ENCODE peak calls at places on chromosomes 4 and X, in ten cellular contexts. T is GM04504; G is amniotic epithelial cell; U is stimulated activated CD8-positive, alpha-beta memory T cell treated with anti-CD3 and anti-CD28 coated beads, Interleukin-15, amount 100 ng/mL, for 24 hours; V is stimulated activated CD4-positive, alpha-beta T cell treated with anti-CD3 and anti-CD28 coated beads, Interleukin-15, amount 100 ng/mL, for 1 hour; D is stimulated activated effector memory CD8-positive, alpha-beta T cell treated with anti-CD3 and anti-CD28 coated beads, Interleukin-12 subunit alpha, Interleukin-12 subunit beta, amount 100 ng/mL, for 72 hours; B is NCI-H2107; E is NCI-H1105; I is heart left ventricle; X is GM12864. F is an unnamed sample.

GRCh38 chr4:186669159-186669720 is 54.4 kb downstream of the FAT1 start:
- DNase-seq in X (no peak), U (no peak), E (no peak), B (no peak), D (no peak), T (peak), G (peak), V (no peak), I (no peak), F (no peak)

GRCh38 chr4:8117278-8117682 is 41.3 kb downstream of the ABLIM2 start:
- DNase-seq in T (no peak), E (no peak), D (peak), X (peak), U (no peak), G (peak), B (no peak), I (peak), V (no peak), F (no peak)

GRCh38 chrX:65591206-65591605 is 56.6 kb upstream of the LAS1L start:
- DNase-seq in T (no peak), D (no peak), B (no peak), X (no peak), E (no peak), G (no peak), U (no peak), I (no peak), V (no peak), F (no peak)

GRCh38 chrX:134457708-134458107 is 2.3 kb upstream of the HPRT1 start:
- DNase-seq in U (no peak), G (no peak), T (no peak), V (no peak), B (no peak), D (no peak), I (no peak), X (no peak), E (no peak), F (no peak)

GRCh38 chrX:107000013-107000515 is at the start of gene MORC4:
- DNase-seq in I (peak), T (peak), V (peak), E (peak), X (no peak), U (peak), B (peak), D (peak), G (peak), F (peak)

GRCh38 chr4:19266566-19266965 is 985.1 kb upstream of the SLIT2 start:
- DNase-seq in V (no peak), X (no peak), E (no peak), D (no peak), T (no peak), I (no peak), B (no peak), U (no peak), G (peak), F (no peak)

GRCh38 chr4:113878718-113879117 is 100.7 kb downstream of the ARSJ start:
- DNase-seq in X (no peak), B (no peak), T (no peak), I (no peak), U (no peak), V (no peak), D (no peak), G (peak), E (no peak), F (no peak)

GRCh38 chr4:3716876-3717235 is 49.3 kb upstream of the ADRA2C start:
- DNase-seq in D (no peak), U (no peak), X (no peak), T (no peak), B (no peak), G (no peak), V (no peak), E (no peak), I (peak), F (no peak)

GRCh38 chrX:115348440-115349225 is 59.1 kb downstream of the LUZP4 start:
- DNase-seq in D (no peak), U (no peak), G (no peak), E (no peak), V (no peak), X (no peak), I (no peak), T (no peak), B (no peak), F (no peak)

GRCh38 chr4:1872918-1873269 is 1.7 kb downstream of the NSD2 start:
- DNase-seq in B (no peak), T (peak), U (no peak), V (no peak), D (no peak), I (no peak), X (peak), G (peak), E (no peak), F (no peak)

GRCh38 chrX:120514236-120514635 is 45.1 kb upstream of the LAMP2 start:
- DNase-seq in V (no peak), D (no peak), G (peak), U (no peak), I (no peak), X (no peak), T (no peak), E (no peak), B (no peak), F (no peak)

GRCh38 chr4:23237771-23238170 is 545.0 kb downstream of the GBA3 start:
- DNase-seq in X (no peak), I (no peak), B (no peak), E (no peak), G (no peak), D (no peak), U (no peak), T (no peak), V (no peak), F (no peak)

GRCh38 chrX:86028681-86029080 is 18.7 kb downstream of the CHM start:
- DNase-seq in U (no peak), E (no peak), T (no peak), B (no peak), G (no peak), V (no peak), I (no peak), D (no peak), X (no peak), F (no peak)

GRCh38 chr4:24979554-24979953 is 51.2 kb downstream of the LGI2 start:
- DNase-seq in X (no peak), E (no peak), T (no peak), I (no peak), B (no peak), V (no peak), D (no peak), G (no peak), U (no peak), F (no peak)

GRCh38 chrX:53287493-53288138 is 6.2 kb upstream of the IQSEC2 start:
- DNase-seq in D (peak), V (no peak), T (peak), B (no peak), E (peak), X (no peak), U (no peak), G (peak), I (peak), F (no peak)

GRCh38 chrX:10972731-10973130 is 138.4 kb upstream of the HCCS start:
- DNase-seq in V (no peak), D (no peak), G (peak), B (no peak), X (no peak), T (peak), I (no peak), E (no peak), U (no peak), F (no peak)

GRCh38 chr4:108361886-108362285 is 193.2 kb upstream of the LEF1 start:
- DNase-seq in E (no peak), G (no peak), X (no peak), B (no peak), D (no peak), I (no peak), T (no peak), V (no peak), U (no peak), F (no peak)

GRCh38 chr4:40856836-40857362 is 107.1 kb downstream of the NSUN7 start:
- DNase-seq in I (peak), E (peak), T (no peak), D (peak), V (peak), X (no peak), G (peak), U (peak), B (peak), F (peak)

GRCh38 chrX:146956760-146957159 is 142.2 kb upstream of the CXorf51A start:
- DNase-seq in G (no peak), T (no peak), B (no peak), E (no peak), X (no peak), V (no peak), I (no peak), D (no peak), U (no peak), F (no peak)

GRCh38 chrX:129577473-129577872 is 37.4 kb downstream of the OCRL start:
- DNase-seq in G (peak), X (no peak), D (no peak), V (no peak), U (no peak), E (no peak), T (peak), B (no peak), I (no peak), F (no peak)

GRCh38 chrX:14056201-14056600 is 26.5 kb upstream of the GEMIN8 start:
- DNase-seq in I (no peak), X (no peak), D (no peak), B (no peak), E (no peak), G (peak), V (no peak), T (no peak), U (no peak), F (no peak)

GRCh38 chr4:140870427-140870826 is 114.2 kb upstream of the TBC1D9 start:
- DNase-seq in V (no peak), E (no peak), B (no peak), D (no peak), T (no peak), I (no peak), X (no peak), U (no peak), G (no peak), F (no peak)

GRCh38 chr4:67918428-67918827 is 34.6 kb upstream of the TMPRSS11D start:
- DNase-seq in X (no peak), D (no peak), G (no peak), I (no peak), V (no peak), U (no peak), B (no peak), T (no peak), E (no peak), F (no peak)

GRCh38 chr4:103067841-103068547 is 8.6 kb downstream of the SLC9B2 start:
- DNase-seq in U (no peak), T (no peak), B (no peak), V (no peak), I (no peak), E (no peak), D (no peak), G (peak), X (no peak), F (no peak)

GRCh38 chrX:24676403-24677024 is 17.2 kb upstream of the POLA1 start:
- DNase-seq in X (no peak), I (no peak), G (no peak), B (peak), V (no peak), E (no peak), T (no peak), D (no peak), U (no peak), F (no peak)

GRCh38 chr4:8648816-8649630 is 56.5 kb downstream of the CPZ start:
- DNase-seq in T (no peak), V (no peak), G (no peak), I (no peak), X (no peak), B (no peak), E (no peak), U (no peak), D (no peak), F (no peak)

GRCh38 chrX:71536285-71536684 is 3.4 kb downstream of the OGT start:
- DNase-seq in X (no peak), V (no peak), G (no peak), E (no peak), D (peak), I (no peak), T (no peak), U (no peak), B (no peak), F (no peak)

GRCh38 chr4:187995322-187996207 is at the start of gene ZFP42:
- DNase-seq in D (no peak), B (no peak), G (no peak), V (no peak), X (no peak), U (no peak), E (no peak), T (no peak), I (no peak), F (no peak)

GRCh38 chr4:48669086-48669485 is 111.0 kb downstream of the FRYL start:
- DNase-seq in B (no peak), G (no peak), U (no peak), I (no peak), E (peak), X (no peak), D (no peak), T (no peak), V (no peak), F (no peak)

GRCh38 chr4:180951312-180951711 is 1291.9 kb upstream of the TENM3 start:
- DNase-seq in X (no peak), E (no peak), D (no peak), U (no peak), B (no peak), V (no peak), G (no peak), I (no peak), T (no peak), F (no peak)

GRCh38 chr4:32574803-32575202 is 1854.6 kb downstream of the PCDH7 start:
- DNase-seq in E (no peak), B (no peak), T (no peak), V (no peak), U (no peak), G (no peak), X (no peak), I (no peak), D (no peak), F (no peak)

GRCh38 chr4:140219567-140219966 is 65.6 kb upstream of the MAML3 start:
- DNase-seq in I (no peak), X (no peak), B (no peak), E (no peak), T (no peak), V (no peak), D (no peak), G (no peak), U (no peak), F (no peak)

GRCh38 chr4:123785515-123785914 is 388.9 kb downstream of the SPRY1 start:
- DNase-seq in U (no peak), T (peak), X (no peak), B (no peak), E (no peak), V (no peak), G (peak), I (peak), D (no peak), F (no peak)

GRCh38 chr4:17230727-17231126 is 281.2 kb downstream of the QDPR start:
- DNase-seq in G (no peak), U (no peak), B (no peak), D (no peak), V (no peak), I (no peak), E (no peak), X (no peak), T (no peak), F (no peak)

GRCh38 chr4:26503844-26504243 is 13.6 kb upstream of the CCKAR start:
- DNase-seq in T (no peak), V (no peak), B (no peak), E (no peak), G (no peak), U (no peak), X (no peak), I (no peak), D (no peak), F (no peak)

GRCh38 chr4:95637047-95637600 is 88.4 kb upstream of the UNC5C start:
- DNase-seq in T (no peak), I (no peak), V (no peak), D (no peak), E (no peak), U (no peak), G (peak), B (no peak), X (no peak), F (no peak)

GRCh38 chr4:38323141-38323634 is 340.8 kb upstream of the KLF3 start:
- DNase-seq in X (no peak), E (no peak), V (no peak), B (no peak), T (no peak), U (no peak), G (peak), D (no peak), I (no peak), F (no peak)

GRCh38 chr4:125741825-125742452 is 427.2 kb downstream of the FAT4 start:
- DNase-seq in V (no peak), U (no peak), I (no peak), T (no peak), B (no peak), G (peak), E (no peak), X (no peak), D (no peak), F (no peak)

GRCh38 chr4:74578329-74578728 is 133.4 kb downstream of the AREG start:
- DNase-seq in E (no peak), U (no peak), D (no peak), X (no peak), I (no peak), V (no peak), G (no peak), T (no peak), B (no peak), F (no peak)